ENCODE peak calls at places on chromosomes 7 and 10, in eight cellular contexts. Q, I, Z, X, N, A, L and F are unnamed samples.

GRCh38 chr10:68330852-68331454 is 911 bp upstream of the HNRNPH3 start:
- DNase-seq in L (peak), Q (peak), N (peak), I (no peak), A (no peak), X (peak), Z (no peak), F (peak)

GRCh38 chr7:55423891-55424290 is 58.8 kb downstream of the LANCL2 start:
- DNase-seq in L (peak), Q (no peak), A (no peak), X (no peak), Z (no peak), N (no peak), I (no peak), F (no peak)

GRCh38 chr10:101630420-101630920 is 42.3 kb downstream of the DPCD start:
- DNase-seq in X (no peak), Z (no peak), N (no peak), I (no peak), Q (no peak), A (no peak), L (peak), F (no peak)

GRCh38 chr10:14439451-14440259 is 108.9 kb upstream of the FRMD4A start:
- DNase-seq in X (no peak), L (no peak), A (no peak), N (peak), I (no peak), Q (no peak), Z (no peak), F (no peak)

GRCh38 chr7:100153713-100154519 is 4.6 kb downstream of the TRAPPC14 start:
- DNase-seq in Z (no peak), Q (no peak), A (no peak), I (no peak), N (no peak), L (no peak), X (no peak), F (no peak)

GRCh38 chr7:135808206-135808605 is 59.6 kb upstream of the FAM180A start:
- DNase-seq in L (no peak), N (no peak), X (peak), I (no peak), A (no peak), Q (no peak), Z (no peak), F (no peak)

GRCh38 chr10:111018021-111018420 is 58.8 kb upstream of the ADRA2A start:
- DNase-seq in A (no peak), X (no peak), L (no peak), N (peak), Q (no peak), I (no peak), Z (no peak), F (no peak)

GRCh38 chr10:124539935-124540641 is 78.5 kb downstream of the LHPP start:
- DNase-seq in I (peak), X (peak), Z (peak), A (peak), L (peak), Q (peak), N (peak), F (peak)

GRCh38 chr10:125878957-125879835 is 1.9 kb downstream of the DHX32 start:
- DNase-seq in I (peak), N (peak), Z (no peak), L (no peak), Q (peak), A (no peak), X (no peak), F (no peak)

DNA sequence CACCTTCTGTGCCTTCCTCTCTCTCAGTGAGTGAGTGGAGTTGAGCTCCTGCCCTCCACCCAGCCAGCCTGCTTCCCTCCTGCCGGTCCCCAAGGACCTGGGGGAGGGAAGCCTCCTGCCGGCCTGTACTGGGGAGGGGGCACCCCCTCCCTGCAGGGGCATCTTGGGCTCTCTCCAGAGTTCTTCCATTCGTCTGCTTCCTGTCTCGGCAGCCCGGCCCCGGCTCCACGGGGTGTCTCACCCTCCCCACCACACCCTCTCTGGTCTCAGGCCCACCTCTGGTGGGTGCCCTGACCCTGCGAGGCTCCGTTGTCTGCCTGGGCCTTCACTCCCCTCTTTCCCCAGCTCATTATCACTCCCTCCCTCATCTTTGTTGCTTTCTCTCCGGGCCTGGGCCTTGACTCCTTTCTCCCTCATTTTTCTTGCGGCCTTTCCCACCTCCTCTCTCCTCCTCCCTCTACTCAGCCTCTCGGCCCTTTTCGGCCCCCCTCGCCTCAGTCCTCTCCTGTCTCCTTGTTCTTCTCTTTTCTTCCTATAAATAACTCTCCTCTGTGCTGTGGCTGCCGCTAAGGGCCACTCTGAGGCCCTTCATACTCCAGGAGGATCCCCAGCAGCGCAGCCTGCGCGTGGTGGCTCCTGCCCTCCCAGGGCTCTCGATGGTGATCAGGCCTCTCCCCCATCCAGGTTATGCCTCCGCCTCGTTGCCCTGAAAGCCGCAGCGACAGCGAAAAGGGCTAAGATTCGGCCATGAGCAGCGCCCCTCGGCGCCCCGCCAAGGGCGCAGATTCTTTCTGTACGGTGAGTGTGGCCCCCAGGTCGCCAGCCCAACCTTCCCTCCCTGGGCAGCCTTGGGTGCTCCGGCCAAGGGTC is 2.1 kb downstream of the SLC4A2 start:
- DNase-seq in Z (no peak), Q (no peak), N (no peak), X (no peak), A (no peak), I (no peak), L (peak), F (no peak)
- H3K4me3 ChIP-seq in Z (no peak), Q (no peak), N (peak), X (peak), A (no peak), I (peak), L (peak), F (peak)

DNA sequence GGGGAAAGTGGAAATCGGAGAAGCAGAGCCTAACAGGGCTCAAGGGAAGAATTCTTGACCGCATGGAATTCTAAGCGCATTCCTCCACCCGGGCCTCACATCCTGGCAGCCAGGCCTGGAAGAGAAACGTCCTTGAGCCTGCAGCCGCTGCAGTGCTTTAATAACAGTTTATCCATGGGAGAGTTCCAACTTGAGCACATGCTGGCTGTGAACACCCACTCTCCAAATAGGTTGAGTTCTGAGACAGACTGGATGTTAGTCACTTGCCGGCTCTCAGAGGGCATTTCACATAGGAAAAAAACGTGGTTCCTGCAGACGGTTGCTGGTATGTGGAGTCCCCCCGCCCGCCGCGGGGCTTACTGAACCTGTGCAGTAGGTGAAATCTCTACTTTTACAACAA is 61.4 kb upstream of the STEAP1B start:
- DNase-seq in N (peak), Q (peak), L (peak), X (peak), Z (no peak), I (peak), A (no peak), F (peak)
- H3K4me3 ChIP-seq in N (no peak), Q (no peak), L (no peak), X (no peak), Z (no peak), I (no peak), A (no peak), F (no peak)

GRCh38 chr7:45026984-45027773 is 27.2 kb downstream of the CCM2 start:
- DNase-seq in Q (peak), A (peak), I (no peak), N (peak), Z (peak), L (no peak), X (no peak), F (no peak)
- H3K4me3 ChIP-seq in Q (no peak), A (peak), I (no peak), N (no peak), Z (peak), L (no peak), X (peak), F (no peak)

GRCh38 chr10:69801094-69801433 is 642 bp upstream of the COL13A1 start:
- DNase-seq in X (peak), Z (no peak), I (peak), N (peak), Q (peak), L (peak), A (no peak), F (peak)
- H3K4me3 ChIP-seq in X (peak), Z (no peak), I (peak), N (peak), Q (no peak), L (peak), A (no peak), F (peak)